ENCODE peak calls at places on chromosomes 12 and 14, in eight cellular contexts. One of them, this sample, is unnamed.

GRCh38 chr12:72136792-72137191 is 135.4 kb upstream of the TRHDE start:
- DNase-seq in K562: no peak
- DNase-seq in SK-N-SH: no peak
- DNase-seq in WTC11: no peak
- DNase-seq in HepG2: no peak
- DNase-seq in A549: no peak
- DNase-seq in GM12878: no peak
- DNase-seq in HCT116: no peak
- DNase-seq in this sample: no peak

GRCh38 chr12:93441111-93441616 is 583 bp downstream of the UBE2N start:
- DNase-seq in HCT116: no peak
- DNase-seq in A549: peak
- DNase-seq in SK-N-SH: peak
- DNase-seq in HepG2: no peak
- DNase-seq in WTC11: peak
- DNase-seq in K562: no peak
- DNase-seq in GM12878: no peak
- DNase-seq in this sample: peak

GRCh38 chr14:96368534-96368933 is 5.2 kb downstream of the GSKIP start:
- DNase-seq in GM12878: no peak
- DNase-seq in K562: peak
- DNase-seq in HepG2: no peak
- DNase-seq in HCT116: no peak
- DNase-seq in A549: no peak
- DNase-seq in WTC11: no peak
- DNase-seq in SK-N-SH: no peak
- DNase-seq in this sample: no peak

GRCh38 chr14:25400607-25401206 is 350.8 kb upstream of the STXBP6 start:
- DNase-seq in A549: no peak
- DNase-seq in WTC11: peak
- DNase-seq in HCT116: no peak
- DNase-seq in HepG2: peak
- DNase-seq in GM12878: no peak
- DNase-seq in K562: peak
- DNase-seq in SK-N-SH: peak
- DNase-seq in this sample: peak

GRCh38 chr12:1594045-1594294 is 411 bp downstream of the FBXL14 start:
- DNase-seq in K562: no peak
- DNase-seq in HCT116: no peak
- DNase-seq in HepG2: no peak
- DNase-seq in WTC11: peak
- DNase-seq in A549: peak
- DNase-seq in GM12878: no peak
- DNase-seq in SK-N-SH: peak
- DNase-seq in this sample: peak

GRCh38 chr12:115920395-115921183 is 356.9 kb downstream of the MED13L start:
- DNase-seq in GM12878: no peak
- DNase-seq in HepG2: no peak
- DNase-seq in A549: no peak
- DNase-seq in WTC11: no peak
- DNase-seq in SK-N-SH: no peak
- DNase-seq in HCT116: no peak
- DNase-seq in K562: no peak
- DNase-seq in this sample: no peak

GRCh38 chr12:116346222-116346621 is 68.7 kb upstream of the MED13L start:
- DNase-seq in GM12878: no peak
- DNase-seq in A549: no peak
- DNase-seq in K562: peak
- DNase-seq in WTC11: no peak
- DNase-seq in HepG2: peak
- DNase-seq in SK-N-SH: peak
- DNase-seq in HCT116: no peak
- DNase-seq in this sample: no peak

GRCh38 chr14:104016873-104017650 is 68.4 kb upstream of the ASPG start:
- DNase-seq in SK-N-SH: no peak
- DNase-seq in A549: no peak
- DNase-seq in GM12878: no peak
- DNase-seq in HepG2: no peak
- DNase-seq in WTC11: no peak
- DNase-seq in K562: no peak
- DNase-seq in HCT116: no peak
- DNase-seq in this sample: peak

GRCh38 chr14:89920041-89920440 is 34.5 kb downstream of the EFCAB11 start:
- DNase-seq in HepG2: no peak
- DNase-seq in SK-N-SH: no peak
- DNase-seq in WTC11: no peak
- DNase-seq in HCT116: no peak
- DNase-seq in GM12878: no peak
- DNase-seq in K562: no peak
- DNase-seq in A549: no peak
- DNase-seq in this sample: no peak

GRCh38 chr12:56315626-56316473 is at the start of gene CNPY2:
- DNase-seq in A549: peak
- DNase-seq in WTC11: peak
- DNase-seq in K562: peak
- DNase-seq in GM12878: peak
- DNase-seq in HCT116: peak
- DNase-seq in HepG2: peak
- DNase-seq in SK-N-SH: peak
- DNase-seq in this sample: peak

GRCh38 chr14:91369628-91370445 is 47.8 kb downstream of the CCDC88C start:
- DNase-seq in HepG2: peak
- DNase-seq in WTC11: no peak
- DNase-seq in GM12878: no peak
- DNase-seq in K562: no peak
- DNase-seq in A549: no peak
- DNase-seq in SK-N-SH: no peak
- DNase-seq in HCT116: no peak
- DNase-seq in this sample: no peak

GRCh38 chr12:65022960-65023359 is 98.1 kb downstream of the WIF1 start:
- DNase-seq in WTC11: no peak
- DNase-seq in HCT116: no peak
- DNase-seq in GM12878: no peak
- DNase-seq in HepG2: no peak
- DNase-seq in K562: no peak
- DNase-seq in SK-N-SH: no peak
- DNase-seq in A549: no peak
- DNase-seq in this sample: no peak

GRCh38 chr14:34911209-34912150 is 36.3 kb upstream of the BAZ1A start:
- DNase-seq in K562: no peak
- DNase-seq in HepG2: no peak
- DNase-seq in GM12878: no peak
- DNase-seq in A549: no peak
- DNase-seq in WTC11: no peak
- DNase-seq in HCT116: no peak
- DNase-seq in SK-N-SH: no peak
- DNase-seq in this sample: no peak

GRCh38 chr12:753401-754237 is 1.2 kb downstream of the WNK1 start:
- DNase-seq in GM12878: no peak
- DNase-seq in SK-N-SH: peak
- DNase-seq in HCT116: no peak
- DNase-seq in WTC11: peak
- DNase-seq in A549: no peak
- DNase-seq in HepG2: no peak
- DNase-seq in K562: peak
- DNase-seq in this sample: peak

GRCh38 chr14:77320238-77320935 is at the start of gene POMT2:
- DNase-seq in K562: peak
- DNase-seq in A549: peak
- DNase-seq in GM12878: peak
- DNase-seq in WTC11: peak
- DNase-seq in HCT116: peak
- DNase-seq in SK-N-SH: peak
- DNase-seq in HepG2: peak
- DNase-seq in this sample: peak

GRCh38 chr12:1797011-1797901 is 23.1 kb upstream of the LRTM2 start:
- DNase-seq in WTC11: peak
- DNase-seq in GM12878: no peak
- DNase-seq in SK-N-SH: peak
- DNase-seq in HepG2: no peak
- DNase-seq in HCT116: no peak
- DNase-seq in A549: no peak
- DNase-seq in K562: no peak
- DNase-seq in this sample: peak

GRCh38 chr12:92971869-92972524 is 42.9 kb upstream of the EEA1 start:
- DNase-seq in HepG2: no peak
- DNase-seq in K562: no peak
- DNase-seq in A549: no peak
- DNase-seq in HCT116: no peak
- DNase-seq in SK-N-SH: no peak
- DNase-seq in WTC11: no peak
- DNase-seq in GM12878: no peak
- DNase-seq in this sample: no peak

GRCh38 chr12:59808317-59808910 is 212.6 kb downstream of the SLC16A7 start:
- DNase-seq in SK-N-SH: peak
- DNase-seq in A549: peak
- DNase-seq in WTC11: no peak
- DNase-seq in GM12878: no peak
- DNase-seq in HepG2: peak
- DNase-seq in HCT116: peak
- DNase-seq in K562: peak
- DNase-seq in this sample: peak

GRCh38 chr14:95413289-95414215 is 93.8 kb upstream of the CLMN start:
- DNase-seq in GM12878: no peak
- DNase-seq in A549: no peak
- DNase-seq in HCT116: no peak
- DNase-seq in WTC11: no peak
- DNase-seq in SK-N-SH: peak
- DNase-seq in K562: no peak
- DNase-seq in HepG2: no peak
- DNase-seq in this sample: no peak

GRCh38 chr12:59113831-59114273 is 193.5 kb upstream of the LRIG3 start:
- DNase-seq in GM12878: peak
- DNase-seq in WTC11: peak
- DNase-seq in SK-N-SH: peak
- DNase-seq in HepG2: peak
- DNase-seq in A549: peak
- DNase-seq in K562: peak
- DNase-seq in HCT116: peak
- DNase-seq in this sample: peak

GRCh38 chr12:88650715-88651114 is 70.4 kb upstream of the KITLG start:
- DNase-seq in GM12878: no peak
- DNase-seq in SK-N-SH: no peak
- DNase-seq in A549: no peak
- DNase-seq in HCT116: no peak
- DNase-seq in WTC11: no peak
- DNase-seq in K562: no peak
- DNase-seq in HepG2: no peak
- DNase-seq in this sample: no peak

DNA sequence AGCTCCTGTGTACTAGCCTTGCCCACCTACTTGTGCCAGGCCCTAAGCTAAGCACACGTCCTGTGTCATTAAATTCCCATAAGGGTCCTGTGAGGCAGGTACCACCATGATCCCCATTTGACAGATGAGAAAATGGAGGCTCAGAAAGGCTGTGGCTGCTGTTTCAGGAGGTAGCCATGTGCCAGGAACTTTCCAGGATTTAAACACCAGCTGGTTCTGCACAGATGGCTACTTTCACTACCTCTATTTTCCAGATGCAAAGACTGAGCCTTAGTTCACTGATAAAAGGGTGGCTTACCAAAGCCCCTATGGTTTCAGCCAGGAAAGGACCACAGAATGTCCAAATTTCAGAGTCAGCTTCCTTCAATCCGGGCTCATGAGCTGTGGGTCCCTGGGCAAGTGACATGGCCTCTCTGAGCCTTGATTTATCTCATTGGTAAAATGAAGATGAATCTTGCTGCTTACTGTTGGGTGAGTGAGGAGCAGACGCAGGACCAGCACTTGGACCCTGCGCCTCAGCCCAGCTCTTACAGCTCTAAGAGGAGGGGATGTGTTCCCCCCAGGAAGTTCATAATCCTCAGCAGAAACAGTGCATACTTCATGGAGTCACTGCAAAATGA is 23.5 kb downstream of the CMKLR1 start:
- DNase-seq in GM12878: no peak
- DNase-seq in HepG2: no peak
- DNase-seq in K562: no peak
- DNase-seq in SK-N-SH: no peak
- DNase-seq in A549: no peak
- DNase-seq in HCT116: no peak
- DNase-seq in WTC11: no peak
- DNase-seq in this sample: peak
- TF ChIP-seq MAX in GM12878: no peak
- TF ChIP-seq MAX in HepG2: no peak
- TF ChIP-seq MAX in K562: no peak
- TF ChIP-seq MAX in SK-N-SH: no peak
- TF ChIP-seq MAX in A549: no peak
- TF ChIP-seq MAX in HCT116: no peak
- TF ChIP-seq MAX in WTC11: no peak
- TF ChIP-seq MAX in this sample: no peak

DNA sequence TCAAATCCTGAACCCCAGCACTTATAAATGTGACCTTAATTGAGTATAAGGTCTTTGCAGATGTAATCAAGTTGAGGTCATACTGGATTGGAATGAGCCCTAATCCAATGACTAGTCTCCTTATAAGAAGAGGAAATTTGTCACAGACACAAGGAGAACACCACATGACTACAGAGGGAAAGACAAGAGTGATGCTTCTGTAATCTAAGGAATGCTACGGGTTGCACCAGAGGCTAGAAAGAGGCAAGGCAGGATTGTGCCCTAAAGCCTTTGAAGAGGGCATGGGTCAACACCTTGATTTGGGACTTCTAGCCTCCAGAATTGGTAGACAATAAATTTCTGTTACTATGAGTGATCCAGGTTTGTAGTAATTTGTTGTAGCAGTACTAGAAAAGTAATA is 135.0 kb downstream of the FOXG1 start:
- DNase-seq in SK-N-SH: no peak
- DNase-seq in A549: no peak
- DNase-seq in HCT116: no peak
- DNase-seq in HepG2: no peak
- DNase-seq in GM12878: no peak
- DNase-seq in K562: no peak
- DNase-seq in WTC11: no peak
- DNase-seq in this sample: no peak
- TF ChIP-seq CTCF in SK-N-SH: no peak
- TF ChIP-seq CTCF in A549: no peak
- TF ChIP-seq CTCF in HCT116: no peak
- TF ChIP-seq CTCF in HepG2: no peak
- TF ChIP-seq CTCF in GM12878: no peak
- TF ChIP-seq CTCF in K562: no peak
- TF ChIP-seq CTCF in WTC11: no peak
- TF ChIP-seq CTCF in this sample: no peak

GRCh38 chr12:103561174-103561573 is 25.9 kb upstream of the STAB2 start:
- DNase-seq in A549: no peak
- DNase-seq in K562: no peak
- DNase-seq in HepG2: no peak
- DNase-seq in WTC11: no peak
- DNase-seq in HCT116: no peak
- DNase-seq in SK-N-SH: no peak
- DNase-seq in GM12878: no peak
- DNase-seq in this sample: no peak
- TF ChIP-seq MAX in A549: no peak
- TF ChIP-seq MAX in K562: no peak
- TF ChIP-seq MAX in HepG2: no peak
- TF ChIP-seq MAX in WTC11: no peak
- TF ChIP-seq MAX in HCT116: no peak
- TF ChIP-seq MAX in SK-N-SH: no peak
- TF ChIP-seq MAX in GM12878: no peak
- TF ChIP-seq MAX in this sample: no peak

GRCh38 chr12:44873898-44874297 is 2.2 kb downstream of the NELL2 start:
- DNase-seq in SK-N-SH: peak
- DNase-seq in HepG2: no peak
- DNase-seq in HCT116: peak
- DNase-seq in K562: no peak
- DNase-seq in WTC11: no peak
- DNase-seq in GM12878: no peak
- DNase-seq in A549: no peak
- DNase-seq in this sample: peak
- TF ChIP-seq CTCF in SK-N-SH: peak
- TF ChIP-seq CTCF in HepG2: no peak
- TF ChIP-seq CTCF in HCT116: peak
- TF ChIP-seq CTCF in K562: no peak
- TF ChIP-seq CTCF in WTC11: no peak
- TF ChIP-seq CTCF in GM12878: peak
- TF ChIP-seq CTCF in A549: no peak
- TF ChIP-seq CTCF in this sample: no peak